ENCODE peak calls at places on chromosome 1, in six cellular contexts. Z, G, H, I, K and P are unnamed samples.

GRCh38 chr1:26516987-26517765 is 12.4 kb upstream of the RPS6KA1 start:
- DNase-seq in Z (no peak), I (no peak), H (no peak), K (no peak), G (no peak), P (no peak)

GRCh38 chr1:100628631-100629081 is 90.7 kb downstream of the GPR88 start:
- DNase-seq in K (no peak), H (no peak), I (no peak), Z (peak; percentile 48), G (no peak), P (no peak)

GRCh38 chr1:160116277-160117147 is 953 bp downstream of the ATP1A2 start:
- DNase-seq in H (no peak), Z (peak; percentile 68), I (no peak), G (no peak), K (no peak), P (no peak)

GRCh38 chr1:22635436-22635835 is 992 bp upstream of the C1QA start:
- DNase-seq in G (no peak), K (no peak), I (no peak), H (no peak), Z (no peak), P (no peak)

GRCh38 chr1:234533975-234534876 is 55.2 kb upstream of the TARBP1 start:
- DNase-seq in K (no peak), H (no peak), I (no peak), G (no peak), Z (peak; percentile 96), P (no peak)

GRCh38 chr1:76040327-76040868 is 34.1 kb upstream of the ST6GALNAC3 start:
- DNase-seq in H (no peak), G (peak; percentile 1), Z (no peak), K (no peak), I (peak; percentile 19), P (no peak)

GRCh38 chr1:156667610-156667967 is 9.6 kb downstream of the NES start:
- DNase-seq in Z (no peak), H (no peak), G (no peak), I (no peak), K (no peak), P (no peak)

GRCh38 chr1:207825719-207826556 is 74.1 kb downstream of the CD46 start:
- DNase-seq in K (no peak), I (peak; percentile 72), H (no peak), Z (peak; percentile 81), G (peak; percentile 10), P (no peak)

GRCh38 chr1:167227934-167228378 is 7.3 kb downstream of the POU2F1 start:
- DNase-seq in Z (no peak), G (peak; percentile 35), H (no peak), I (no peak), K (no peak), P (no peak)

GRCh38 chr1:9651565-9652378 is at the start of gene PIK3CD:
- DNase-seq in G (no peak), K (no peak), H (no peak), I (no peak), Z (no peak), P (no peak)

GRCh38 chr1:94025383-94026340 is 95.3 kb downstream of the ABCA4 start:
- DNase-seq in Z (no peak), I (peak; percentile 49), K (peak; percentile 65), G (peak; percentile 69), H (peak; percentile 68), P (peak; percentile 52)

GRCh38 chr1:202162049-202162417 is 1.6 kb upstream of the PTPN7 start:
- DNase-seq in H (no peak), G (no peak), I (peak; percentile 43), K (no peak), Z (no peak), P (no peak)

GRCh38 chr1:109248444-109248796 is 919 bp upstream of the CELSR2 start:
- DNase-seq in I (no peak), K (no peak), Z (no peak), H (no peak), G (no peak), P (no peak)

GRCh38 chr1:60890664-60891063 is 191.7 kb upstream of the NFIA start:
- DNase-seq in H (no peak), G (no peak), Z (no peak), I (no peak), K (no peak), P (no peak)

GRCh38 chr1:60894121-60894520 is 188.2 kb upstream of the NFIA start:
- DNase-seq in H (no peak), K (no peak), I (peak; percentile 79), Z (no peak), G (no peak), P (no peak)

GRCh38 chr1:60895167-60896124 is 186.9 kb upstream of the NFIA start:
- DNase-seq in K (no peak), G (no peak), I (no peak), H (no peak), Z (no peak), P (no peak)

GRCh38 chr1:60893111-60893510 is 189.2 kb upstream of the NFIA start:
- DNase-seq in G (no peak), I (peak; percentile 12), K (no peak), H (no peak), Z (no peak), P (no peak)

GRCh38 chr1:60891315-60891714 is 191.0 kb upstream of the NFIA start:
- DNase-seq in H (no peak), Z (no peak), K (no peak), I (no peak), G (no peak), P (no peak)
- H3K4me1 ChIP-seq in H (no peaks in the 10 kb centered on the region), Z (no peaks in the 10 kb centered on the region), K (no peaks in the 10 kb centered on the region), I (peaks cover 4% of the 10 kb centered on the region), G (no peaks in the 10 kb centered on the region), P (peaks cover 2% of the 10 kb centered on the region)

GRCh38 chr1:235911876-235912275 is 45.2 kb upstream of the LYST start:
- DNase-seq in K (no peak), G (no peak), H (no peak), Z (no peak), I (no peak), P (no peak)
- H3K4me1 ChIP-seq in K (peaks cover 29% of the 10 kb centered on the region), G (no peaks in the 10 kb centered on the region), H (peaks cover 63% of the 10 kb centered on the region), Z (peaks cover 5% of the 10 kb centered on the region), I (peaks cover 4% of the 10 kb centered on the region), P (no peaks in the 10 kb centered on the region)

DNA sequence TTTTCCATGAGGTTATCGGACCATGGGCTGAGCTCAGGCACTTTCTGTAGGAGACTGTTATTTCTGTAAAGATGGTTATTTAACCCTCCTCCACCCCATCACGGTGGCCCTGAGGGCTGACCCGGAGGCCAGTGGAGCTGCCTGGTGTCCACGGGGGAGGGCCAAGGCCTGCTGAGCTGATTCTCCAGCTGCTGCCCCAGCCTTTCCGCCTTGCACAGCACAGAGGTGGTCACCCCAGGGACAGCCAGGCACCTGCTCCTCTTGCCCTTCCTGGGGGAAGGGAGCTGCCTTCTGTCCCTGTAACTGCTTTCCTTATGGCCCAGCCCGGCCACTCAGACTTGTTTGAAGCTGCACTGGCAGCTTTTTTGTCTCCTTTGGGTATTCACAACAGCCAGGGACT is 2.6 kb upstream of the CCDC28B start:
- DNase-seq in H (no peak), K (no peak), G (no peak), I (no peak), Z (no peak), P (no peak)
- H3K4me1 ChIP-seq in H (peaks cover 5% of the 10 kb centered on the region), K (peaks cover 5% of the 10 kb centered on the region), G (peaks cover 20% of the 10 kb centered on the region), I (no peaks in the 10 kb centered on the region), Z (peaks cover 35% of the 10 kb centered on the region), P (peaks cover 14% of the 10 kb centered on the region)

GRCh38 chr1:32234792-32235191 is 12.2 kb upstream of the FAM167B start:
- DNase-seq in I (no peak), H (no peak), Z (no peak), K (no peak), G (no peak), P (no peak)
- H3K4me1 ChIP-seq in I (no peaks in the 10 kb centered on the region), H (peaks cover 35% of the 10 kb centered on the region), Z (peaks cover 19% of the 10 kb centered on the region), K (peaks cover 6% of the 10 kb centered on the region), G (peaks cover 14% of the 10 kb centered on the region), P (no peaks in the 10 kb centered on the region)

DNA sequence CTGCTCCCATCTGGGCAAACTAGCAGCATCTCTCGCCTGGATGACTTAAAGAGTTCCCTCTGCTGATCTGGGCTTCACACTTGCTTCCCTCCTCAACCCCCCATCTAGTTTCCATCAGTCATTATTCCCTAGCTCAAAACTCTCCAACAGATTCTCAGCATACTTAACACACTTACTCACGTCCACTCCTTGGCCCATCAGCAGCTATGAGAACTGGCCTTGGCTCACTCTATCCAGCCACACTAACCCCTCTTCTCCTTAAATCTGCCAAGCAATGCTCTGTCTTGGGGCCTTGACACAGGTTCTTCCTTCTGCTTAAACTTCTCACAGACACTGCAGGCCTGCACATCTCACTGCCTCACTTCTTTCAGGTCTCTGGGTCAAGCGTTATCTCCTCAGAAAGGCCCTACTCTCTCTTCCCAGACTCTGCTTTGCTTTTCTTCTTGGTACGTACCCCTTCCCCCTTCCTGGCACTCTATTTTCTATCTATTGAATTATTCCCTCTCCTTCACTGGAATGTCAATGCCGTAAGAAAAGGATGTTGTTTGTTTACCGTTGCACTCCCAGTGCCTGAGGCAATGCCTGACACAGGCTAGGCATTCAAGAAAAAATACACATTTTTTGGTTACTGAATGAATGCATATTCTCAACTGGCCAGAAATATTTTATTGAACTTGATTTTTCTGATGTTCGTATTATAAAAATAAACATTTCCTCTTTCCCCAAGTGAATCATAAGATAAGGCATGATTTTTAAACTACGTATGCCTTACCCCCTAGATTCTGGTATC is 41.4 kb downstream of the GNG12 start:
- DNase-seq in I (no peak), K (no peak), H (peak; percentile 62), Z (peak; percentile 57), G (no peak), P (peak; percentile 44)
- H3K4me1 ChIP-seq in I (peaks cover 14% of the 10 kb centered on the region), K (no peaks in the 10 kb centered on the region), H (peaks cover 80% of the 10 kb centered on the region), Z (peaks cover 15% of the 10 kb centered on the region), G (no peaks in the 10 kb centered on the region), P (peaks cover 13% of the 10 kb centered on the region)

GRCh38 chr1:30777060-30777905 is 19.7 kb upstream of the LAPTM5 start:
- DNase-seq in K (no peak), I (no peak), Z (no peak), H (no peak), G (no peak), P (no peak)

GRCh38 chr1:30774550-30775432 is 17.2 kb upstream of the LAPTM5 start:
- DNase-seq in I (no peak), Z (no peak), H (no peak), G (no peak), K (no peak), P (no peak)

GRCh38 chr1:30776097-30777059 is 18.8 kb upstream of the LAPTM5 start:
- DNase-seq in H (no peak), Z (no peak), K (no peak), G (no peak), I (no peak), P (no peak)

GRCh38 chr1:30773722-30774121 is 16.1 kb upstream of the LAPTM5 start:
- DNase-seq in G (no peak), H (no peak), K (no peak), Z (no peak), I (no peak), P (no peak)

GRCh38 chr1:30775433-30775975 is 17.9 kb upstream of the LAPTM5 start:
- DNase-seq in G (no peak), Z (no peak), H (no peak), K (no peak), I (no peak), P (no peak)
- H3K4me1 ChIP-seq in G (peaks cover 1% of the 10 kb centered on the region), Z (no peaks in the 10 kb centered on the region), H (no peaks in the 10 kb centered on the region), K (no peaks in the 10 kb centered on the region), I (no peaks in the 10 kb centered on the region), P (no peaks in the 10 kb centered on the region)